ENCODE peak calls at places on chromosomes 16 and 17, in four cellular contexts. L is body of pancreas, S is sigmoid colon, X is ovary. K is an unnamed sample. For H3K4me1, the result is how much of the 10 kb centered on the place peaks cover.

GRCh38 chr16:3789375-3790067 is 72.2 kb upstream of the TRAP1 start:
- DNase-seq in L (no peak), X (no peak), S (no peak), K (no peak)

GRCh38 chr17:14201595-14201994 is 35.1 kb downstream of the CDRT15 start:
- DNase-seq in L (peak), S (no peak), X (no peak), K (no peak)

GRCh38 chr17:1398900-1399299 is 1.1 kb downstream of the YWHAE start:
- DNase-seq in S (no peak), X (peak), L (peak), K (peak)

GRCh38 chr17:83100220-83100852 is 20.9 kb downstream of the METRNL start:
- DNase-seq in L (no peak), X (no peak), S (no peak), K (peak)

GRCh38 chr16:70342016-70342415 is 4.7 kb upstream of the DDX19A start:
- DNase-seq in S (no peak), L (no peak), X (no peak), K (no peak)

GRCh38 chr17:50620848-50621247 is 13.8 kb upstream of the ABCC3 start:
- DNase-seq in S (no peak), L (no peak), X (no peak), K (no peak)

GRCh38 chr16:68859827-68860226 is 16.5 kb downstream of the TANGO6 start:
- DNase-seq in L (no peak), S (no peak), X (no peak), K (no peak)

GRCh38 chr17:66540131-66540781 is 237.8 kb downstream of the PRKCA start:
- DNase-seq in S (peak), L (peak), X (peak), K (peak)

GRCh38 chr17:910503-911194 is 68.9 kb downstream of the NXN start:
- DNase-seq in X (no peak), S (no peak), L (no peak), K (no peak)

GRCh38 chr16:13519871-13520270 is 400.1 kb upstream of the ERCC4 start:
- DNase-seq in S (no peak), L (no peak), X (no peak), K (peak)

GRCh38 chr17:49739662-49740271 is 24.2 kb downstream of the FAM117A start:
- DNase-seq in X (peak), S (peak), L (peak), K (peak)

GRCh38 chr17:57872536-57872935 is 22.7 kb upstream of the MRPS23 start:
- DNase-seq in S (no peak), L (no peak), X (no peak), K (no peak)
- H3K4me1 ChIP-seq in S (half or more), L (under half), X (under half), K (under half)

GRCh38 chr17:57048096-57048495 is 37.0 kb upstream of the AKAP1 start:
- DNase-seq in S (no peak), L (no peak), X (no peak), K (no peak)

GRCh38 chr17:57050303-57050702 is 34.7 kb upstream of the AKAP1 start:
- DNase-seq in X (no peak), S (no peak), L (no peak), K (no peak)

GRCh38 chr17:57045868-57046671 is 39.0 kb upstream of the AKAP1 start:
- DNase-seq in X (no peak), S (peak), L (no peak), K (peak)

DNA sequence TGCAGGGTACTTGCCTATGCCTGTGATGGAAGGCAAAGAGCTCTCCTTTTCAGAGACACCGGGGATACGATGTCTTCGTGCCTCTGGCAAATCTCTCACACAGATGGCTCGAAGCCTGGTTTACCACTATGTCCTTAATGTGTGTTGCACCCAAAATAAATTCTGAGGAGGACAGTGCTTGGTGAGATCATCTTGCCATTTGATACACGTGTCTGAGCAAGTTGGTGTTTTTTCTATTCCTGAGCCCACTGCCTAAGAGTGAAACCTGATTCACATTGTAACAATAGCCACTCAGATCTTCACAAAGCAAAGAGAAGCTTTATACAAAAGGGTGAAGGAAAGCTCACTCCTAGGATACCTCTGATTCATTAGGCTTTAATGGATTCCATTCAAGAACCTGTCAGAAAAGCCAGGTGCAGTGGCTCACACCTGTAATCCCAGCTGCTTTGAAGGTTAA is 33.1 kb upstream of the AKAP1 start:
- DNase-seq in S (peak), L (no peak), X (no peak), K (no peak)
- H3K27ac ChIP-seq in S (peak), L (no peak), X (no peak), K (no peak)

DNA sequence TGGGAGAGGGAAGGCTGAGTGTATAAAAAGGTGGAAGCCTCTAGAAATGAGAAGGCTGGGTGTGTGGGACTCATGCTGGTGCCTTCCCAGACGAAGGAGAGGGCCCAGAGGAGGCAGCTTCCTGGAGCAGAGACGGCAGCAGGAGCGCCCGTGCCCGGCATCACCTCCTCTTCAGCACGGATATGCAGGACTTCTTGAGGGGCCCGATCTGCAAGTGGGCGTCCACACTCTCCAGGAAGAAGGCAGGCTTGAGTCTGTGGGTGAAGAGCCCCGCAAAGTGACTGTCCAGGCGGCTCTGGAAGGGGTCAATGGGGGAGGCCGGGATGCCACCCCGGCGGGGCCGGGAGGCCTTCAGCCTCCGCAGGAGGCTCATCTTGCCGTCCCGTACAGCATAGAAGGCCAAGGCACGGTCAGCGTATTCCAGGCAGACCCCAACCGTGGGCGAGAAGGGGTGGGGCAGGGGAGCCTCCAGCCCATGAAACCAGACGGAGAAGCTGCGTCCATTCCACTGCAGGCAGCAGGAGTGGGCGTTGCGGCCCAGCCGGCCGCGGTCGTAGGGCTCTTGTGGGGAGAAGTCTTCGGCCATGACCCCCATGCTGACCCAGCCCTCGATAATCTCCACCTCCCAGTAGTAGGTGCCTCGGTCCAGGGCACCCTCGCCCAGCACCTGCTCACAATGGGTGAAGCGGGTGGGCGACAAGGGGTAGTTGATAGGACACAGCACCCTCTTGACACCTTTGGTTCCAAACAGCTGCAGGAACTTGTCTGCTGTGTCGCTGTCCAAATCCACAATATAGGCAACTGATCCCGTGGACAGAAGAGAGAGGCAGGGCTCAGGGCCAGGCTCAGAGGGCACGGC is 3.8 kb downstream of the TRIM47 start:
- DNase-seq in L (no peak), X (no peak), S (no peak), K (no peak)
- TF ChIP-seq POLR2A in L (no peak), X (no peak), S (no peak), K (no peak)

DNA sequence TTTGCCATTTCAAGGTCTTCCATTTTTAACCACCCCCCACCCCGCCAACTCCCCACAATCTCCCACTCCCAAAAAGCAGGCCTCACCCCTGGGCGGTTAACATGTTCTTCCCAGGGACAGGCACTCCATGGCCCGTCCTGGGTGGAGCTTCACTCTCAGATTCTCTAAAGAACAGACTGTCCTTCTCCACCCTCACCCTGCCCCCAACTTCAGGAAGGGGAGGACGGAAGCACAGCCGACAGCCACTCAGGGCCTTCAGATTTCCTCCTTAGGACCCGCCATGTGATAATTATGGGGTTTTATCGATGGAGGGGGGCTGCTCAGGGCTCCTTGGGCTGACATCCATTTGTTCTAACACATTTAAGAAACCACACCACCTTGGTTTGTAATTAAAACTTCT is 61.9 kb downstream of the ZFHX3 start:
- DNase-seq in L (no peak), S (peak), X (peak), K (peak)
- H3K4me1 ChIP-seq in L (half or more), S (half or more), X (under half), K (under half)

GRCh38 chr16:64969221-64969620 is 152.6 kb downstream of the CDH11 start:
- DNase-seq in S (no peak), X (no peak), L (no peak), K (no peak)
- H3K27ac ChIP-seq in S (no peak), X (no peak), L (no peak), K (no peak)

DNA sequence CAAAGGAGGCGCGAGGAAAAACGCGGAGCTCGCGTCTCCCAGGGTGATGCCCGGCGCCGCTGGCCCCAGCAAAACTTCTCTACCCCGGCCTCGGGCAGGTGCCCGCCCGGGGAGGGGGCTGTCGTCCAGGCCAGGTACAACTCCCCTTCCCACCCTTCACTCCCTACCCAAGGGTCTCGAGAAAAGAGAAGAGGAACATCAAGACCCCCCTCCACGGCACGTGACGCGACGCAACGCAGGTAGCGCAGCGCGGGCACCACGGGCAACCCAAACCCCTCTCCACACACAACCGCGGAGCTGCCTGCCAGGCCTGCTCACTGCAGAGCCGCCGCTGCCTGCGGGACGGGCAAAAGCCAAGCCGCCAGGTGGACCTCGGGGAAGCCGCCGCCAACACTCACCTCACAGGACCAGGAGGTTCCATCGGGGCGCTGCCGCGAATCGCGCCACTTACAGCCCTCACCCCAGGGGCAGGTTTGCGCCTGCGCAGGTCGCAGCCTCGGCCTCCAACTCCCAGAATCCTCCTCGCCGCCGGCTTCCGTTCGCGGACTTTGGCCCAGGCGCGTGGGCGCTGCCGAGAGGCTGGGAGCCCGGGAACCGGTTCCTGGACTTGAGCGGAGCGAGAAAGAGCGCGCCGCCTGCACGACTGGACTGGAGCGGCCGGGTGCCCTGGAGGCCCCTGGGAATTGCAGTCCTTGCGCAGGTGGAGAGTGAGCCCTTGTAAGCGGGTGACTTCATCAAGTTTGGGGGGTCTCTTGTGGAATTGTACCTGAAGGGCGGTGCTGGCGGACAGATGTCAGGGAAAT is at the start of gene ZNF232:
- DNase-seq in S (peak), X (peak), L (peak), K (peak)
- TF ChIP-seq POLR2A in S (peak), X (peak), L (peak), K (no peak)

DNA sequence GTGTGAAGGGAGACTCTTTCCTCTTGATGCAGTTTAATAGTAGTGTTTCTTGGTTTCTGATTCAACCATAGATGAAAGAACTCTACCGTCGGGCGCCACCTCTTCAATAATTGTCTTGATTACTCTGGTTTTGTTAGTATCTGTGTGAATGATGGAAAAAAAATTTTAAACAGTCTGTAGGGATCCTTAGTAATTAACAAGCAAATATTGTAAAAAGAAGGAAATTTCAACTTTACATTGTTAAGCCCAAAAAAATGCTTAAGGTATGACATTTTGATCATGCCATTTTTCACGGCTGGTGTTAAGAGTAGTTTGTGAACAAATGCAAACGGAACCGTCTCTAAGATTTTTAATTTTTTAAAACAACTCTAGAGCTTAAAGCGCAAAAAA is 4.1 kb downstream of the KRT10 start:
- DNase-seq in S (no peak), X (no peak), L (no peak), K (no peak)
- H3K4me1 ChIP-seq in S (under half), X (under half), L (under half), K (under half)

GRCh38 chr16:84752600-84752999 is 52.8 kb downstream of the USP10 start:
- DNase-seq in X (no peak), L (no peak), S (no peak), K (no peak)

GRCh38 chr16:84753412-84754325 is 53.9 kb downstream of the USP10 start:
- DNase-seq in S (no peak), L (no peak), X (no peak), K (no peak)

GRCh38 chr16:84756830-84757229 is 57.0 kb downstream of the USP10 start:
- DNase-seq in S (no peak), X (no peak), L (no peak), K (no peak)

GRCh38 chr16:84755004-84755672 is 55.3 kb downstream of the USP10 start:
- DNase-seq in S (no peak), X (no peak), L (no peak), K (peak)

DNA sequence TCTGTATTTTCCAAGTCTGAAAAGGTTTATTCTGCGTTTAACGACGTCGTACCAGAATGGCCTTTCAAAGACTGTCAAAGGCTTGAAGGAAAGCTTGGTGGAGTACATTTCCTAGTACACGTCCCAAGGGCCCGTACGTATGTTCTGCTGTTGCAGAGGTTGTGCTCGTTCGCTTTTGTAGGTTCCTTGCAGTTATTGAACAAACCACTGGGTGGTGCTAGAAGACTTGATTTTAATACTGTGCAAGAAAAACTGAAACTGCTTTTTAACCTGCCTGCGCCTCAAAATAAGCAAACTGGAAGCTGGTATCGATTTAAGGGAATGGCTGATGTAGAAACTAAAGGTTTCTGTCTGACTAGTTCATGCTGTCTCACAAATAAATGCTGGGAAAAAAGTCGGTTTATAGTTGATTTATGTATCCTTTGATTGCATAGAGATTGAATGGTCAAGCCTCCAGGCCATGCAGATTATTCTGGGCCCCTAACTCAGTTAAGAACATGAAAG is 54.6 kb downstream of the USP10 start:
- DNase-seq in L (peak), S (peak), X (peak), K (peak)
- H3K27ac ChIP-seq in L (no peak), S (peak), X (no peak), K (no peak)

GRCh38 chr17:74430706-74431567 is 951 bp upstream of the GPRC5C start:
- DNase-seq in L (peak), X (peak), S (peak), K (peak)
- TF ChIP-seq POLR2A in L (peak), X (peak), S (peak), K (no peak)